ENCODE peak calls at places on chromosomes 4 and X, in five cellular contexts. A is ELF-1; G is stimulated activated naive CD8-positive, alpha-beta T cell treated with anti-CD3 and anti-CD28 coated beads, Interleukin-15, amount 100 ng/mL, for 72 hours; T is EH; V is right cardiac atrium. U is an unnamed sample.
A peak's percentile ranks its signal among the peaks of the same experiment; 100 is the strongest.

GRCh38 chr4:102390438-102390837 is 45.2 kb upstream of the SLC39A8 start:
- DNase-seq in A (no peak), G (peak; percentile 18), T (no peak), V (no peak), U (no peak)

GRCh38 chr4:164880489-164881262 is 3.7 kb downstream of the APELA start:
- DNase-seq in A (no peak), G (no peak), T (no peak), V (no peak), U (no peak)

GRCh38 chr4:80446664-80447063 is 111.1 kb downstream of the CFAP299 start:
- DNase-seq in A (no peak), G (no peak), T (peak; percentile 46), V (no peak), U (no peak)

GRCh38 chrX:31036895-31037294 is 34.9 kb downstream of the FTHL17 start:
- DNase-seq in A (peak; percentile 78), G (peak; percentile 16), T (peak; percentile 59), V (no peak), U (no peak)

GRCh38 chr4:153367092-153367491 is 22.6 kb downstream of the MND1 start:
- DNase-seq in A (no peak), G (no peak), T (no peak), V (no peak), U (no peak)

GRCh38 chr4:9979101-9979815 is 42.0 kb downstream of the SLC2A9 start:
- DNase-seq in A (peak; percentile 9), G (no peak), T (no peak), V (no peak), U (no peak)

GRCh38 chr4:143307536-143307935 is 29.1 kb upstream of the GAB1 start:
- DNase-seq in A (no peak), G (no peak), T (no peak), V (no peak), U (no peak)

GRCh38 chr4:89293299-89293698 is 14.3 kb downstream of the GPRIN3 start:
- DNase-seq in A (no peak), G (no peak), T (no peak), V (no peak), U (no peak)

GRCh38 chrX:40094041-40094899 is 3.5 kb downstream of the BCOR start:
- DNase-seq in A (peak; percentile 82), G (no peak), T (peak; percentile 77), V (peak; percentile 83), U (no peak)

GRCh38 chr4:11424000-11424399 is 4.7 kb downstream of the HS3ST1 start:
- DNase-seq in A (peak; percentile 52), G (no peak), T (no peak), V (peak; percentile 60), U (no peak)

U was measured in CD4-positive, alpha-beta T cell.